ENCODE peak calls at places on chromosomes 4 and X, in five cellular contexts. Y, R, S, L and J are unnamed samples.

GRCh38 chrX:123217077-123217476 is 33.0 kb downstream of the GRIA3 start:
- DNase-seq in Y (no peak), L (no peak), S (peak; percentile 9), R (peak; percentile 88), J (peak; percentile 41)

GRCh38 chr4:95572304-95572991 is 23.7 kb upstream of the UNC5C start:
- DNase-seq in L (no peak), Y (no peak), R (no peak), S (peak; percentile 68), J (no peak)

GRCh38 chr4:109683621-109684253 is 19.5 kb downstream of the CASP6 start:
- DNase-seq in Y (no peak), L (no peak), S (no peak), R (no peak), J (no peak)

GRCh38 chr4:170079981-170080380 is 9.8 kb downstream of the AADAT start:
- DNase-seq in L (no peak), S (no peak), R (no peak), Y (no peak), J (peak; percentile 47)

GRCh38 chrX:21885568-21885967 is 29.8 kb downstream of the YY2 start:
- DNase-seq in S (no peak), L (no peak), R (no peak), Y (peak; percentile 3), J (peak; percentile 63)

GRCh38 chr4:13559414-13559813 is 15.1 kb upstream of the NKX3-2 start:
- DNase-seq in Y (no peak), S (no peak), R (peak; percentile 64), L (no peak), J (peak; percentile 76)

GRCh38 chr4:81650871-81651270 is 179.2 kb upstream of the RASGEF1B start:
- DNase-seq in L (no peak), R (no peak), S (peak; percentile 71), Y (no peak), J (peak; percentile 8)

GRCh38 chrX:140034916-140035315 is 69.6 kb upstream of the CXorf66 start:
- DNase-seq in Y (peak; percentile 37), R (peak; percentile 20), S (no peak), L (peak; percentile 2), J (no peak)

GRCh38 chr4:99945718-99946345 is 586 bp downstream of the DNAJB14 start:
- DNase-seq in S (peak; percentile 58), R (peak; percentile 67), Y (no peak), L (peak; percentile 68), J (peak; percentile 25)

DNA sequence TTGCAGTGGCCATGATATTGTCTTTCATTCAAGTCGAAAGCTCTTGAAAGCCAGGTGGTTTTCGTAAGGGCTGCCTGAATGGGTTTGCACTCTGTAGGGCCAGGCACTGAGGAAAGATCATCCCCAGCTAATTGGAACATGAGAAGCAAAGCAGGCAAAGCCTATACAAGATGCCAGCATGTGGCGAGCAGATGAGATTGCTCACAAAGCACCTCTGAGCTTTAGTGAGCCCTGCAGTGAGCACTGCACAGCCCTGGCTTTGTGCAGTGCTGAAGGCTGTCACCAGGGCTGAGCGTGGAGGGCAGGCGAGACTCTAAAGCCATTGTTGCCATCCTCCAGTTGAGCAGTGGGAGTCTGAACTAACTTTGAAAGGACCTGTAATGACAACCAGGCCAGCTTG is 53.8 kb downstream of the HADH start:
- DNase-seq in R (no peak), Y (peak; percentile 92), L (peak; percentile 32), S (no peak), J (no peak)
- H2AFZ ChIP-seq in R (no peak overlapping the region), Y (no peak overlapping the region), L (no peak overlapping the region), S (no peak overlapping the region), J (no peak overlapping the region)

DNA sequence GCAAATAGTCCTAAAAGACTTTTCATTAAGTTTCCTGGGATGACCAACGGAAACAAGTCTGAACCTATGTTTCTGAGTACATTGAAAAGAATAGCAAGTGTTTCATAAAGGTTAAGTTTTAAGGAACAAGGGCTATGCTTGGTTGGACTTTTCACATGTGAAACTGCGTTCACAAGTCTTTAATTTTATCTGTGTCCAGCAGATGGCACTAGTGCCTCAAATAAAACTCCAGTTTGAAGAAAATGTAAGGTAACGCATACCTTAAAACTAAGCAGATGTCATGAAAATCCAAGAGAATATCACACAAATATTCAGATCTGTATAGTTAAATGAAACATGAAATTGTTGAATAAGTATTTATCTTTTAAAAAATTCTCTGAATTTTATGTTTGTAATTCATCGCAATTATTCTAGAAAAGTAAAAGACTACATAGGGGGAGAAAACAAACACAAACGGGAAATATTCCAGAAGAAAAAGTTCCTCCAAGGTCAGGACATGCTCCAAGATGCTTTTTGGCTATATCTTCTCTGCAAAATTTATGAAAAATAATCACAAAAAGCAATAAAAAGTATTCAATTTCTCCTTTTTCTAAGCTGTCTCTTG is 89.6 kb upstream of the MAD2L1 start:
- DNase-seq in R (peak; percentile 60), S (peak; percentile 79), Y (peak; percentile 75), L (peak; percentile 1), J (peak; percentile 51)
- H2AFZ ChIP-seq in R (peak overlapping the region; percentile 47), S (no peak overlapping the region), Y (no peak overlapping the region), L (no peak overlapping the region), J (no peak overlapping the region)

DNA sequence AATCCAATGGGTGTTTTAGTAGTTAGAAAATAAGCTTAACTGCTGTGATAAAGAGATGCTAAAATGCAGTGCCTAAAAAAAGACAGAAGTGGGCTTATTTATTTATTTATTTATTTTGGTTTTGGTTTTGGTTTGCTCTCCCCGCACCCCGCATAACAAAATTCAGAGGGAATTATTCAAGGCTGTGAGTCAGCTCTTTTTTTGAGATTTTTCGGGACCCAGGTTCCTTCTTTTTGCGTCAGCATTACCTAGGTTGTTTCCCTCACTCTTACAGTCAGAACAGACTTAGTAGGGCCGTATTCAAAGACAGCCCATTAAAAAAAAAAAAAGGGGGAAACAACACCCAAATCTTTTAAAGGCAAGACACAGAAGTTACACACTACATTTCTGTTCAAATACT is 1495.5 kb upstream of the ADGRL3 start:
- DNase-seq in L (no peak), S (no peak), R (no peak), Y (no peak), J (no peak)
- H2AFZ ChIP-seq in L (peak overlapping the region; percentile 55), S (no peak overlapping the region), R (no peak overlapping the region), Y (peak overlapping the region; percentile 3), J (no peak overlapping the region)

DNA sequence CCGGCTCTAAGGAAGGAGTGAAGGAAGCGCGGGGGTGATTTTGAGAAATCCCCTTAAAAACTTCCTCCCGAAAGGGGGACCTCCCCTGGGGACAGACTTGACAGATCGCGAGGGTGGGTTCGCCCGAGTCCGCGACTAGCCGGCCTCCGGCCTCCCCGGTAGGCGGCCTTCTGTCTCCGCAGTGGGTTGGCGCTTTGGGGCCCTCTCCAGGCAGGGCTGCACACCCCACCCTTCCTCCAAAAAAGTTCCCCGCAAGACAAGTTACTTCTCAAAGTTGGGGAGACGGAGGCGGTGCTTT is 24.8 kb downstream of the HOPX start:
- DNase-seq in L (peak; percentile 63), S (peak; percentile 19), R (no peak), Y (peak; percentile 43), J (no peak)
- H2AFZ ChIP-seq in L (peak overlapping the region; percentile 58), S (peak overlapping the region; percentile 80), R (peak overlapping the region; percentile 60), Y (peak overlapping the region; percentile 87), J (peak overlapping the region; percentile 83)